ENCODE peak calls at places on chromosomes 16 and 17, in six cellular contexts. Y is colonic mucosa; H is A549; T is HCT116; V is CD4-positive, alpha-beta memory T cell; J is body of pancreas. Z is an unnamed sample.

GRCh38 chr17:74016504-74016903 is 187.0 kb upstream of the RPL38 start:
- DNase-seq in Y (no peak), H (no peak), T (no peak), V (no peak), J (no peak), Z (no peak)

GRCh38 chr16:58501242-58502131 is 1.5 kb downstream of the NDRG4 start:
- DNase-seq in Y (no peak), H (no peak), T (no peak), V (peak; percentile 44), J (peak; percentile 72), Z (peak; percentile 70)

GRCh38 chr17:40343126-40344119 is 21.1 kb downstream of the GJD3 start:
- DNase-seq in Y (peak; percentile 56), H (no peak), T (no peak), V (no peak), J (no peak), Z (no peak)

GRCh38 chr16:74774223-74775139 is at the start of gene FA2H:
- DNase-seq in Y (peak; percentile 91), H (peak; percentile 71), T (peak; percentile 59), V (peak; percentile 66), J (peak; percentile 94), Z (peak; percentile 82)

GRCh38 chr16:1920727-1921155 is 2.5 kb upstream of the HS3ST6 start:
- DNase-seq in Y (no peak), H (peak; percentile 53), T (no peak), V (no peak), J (no peak), Z (no peak)

GRCh38 chr17:38510424-38511125 is 82.3 kb downstream of the ARHGAP23 start:
- DNase-seq in Y (no peak), H (no peak), T (no peak), V (no peak), J (no peak), Z (no peak)

GRCh38 chr16:4908854-4909401 is 28.0 kb downstream of the PPL start:
- DNase-seq in Y (no peak), H (no peak), T (no peak), V (no peak), J (no peak), Z (no peak)

GRCh38 chr17:57294075-57294474 is 37.8 kb downstream of the MSI2 start:
- DNase-seq in Y (no peak), H (no peak), T (no peak), V (no peak), J (no peak), Z (no peak)

GRCh38 chr16:79451196-79451816 is 149.2 kb downstream of the MAF start:
- DNase-seq in Y (no peak), H (no peak), T (no peak), V (no peak), J (no peak), Z (no peak)

GRCh38 chr16:86171329-86171728 is 272.4 kb downstream of the IRF8 start:
- DNase-seq in Y (no peak), H (no peak), T (no peak), V (no peak), J (no peak), Z (no peak)

GRCh38 chr17:4480929-4481898 is 17.5 kb upstream of the SPNS2 start:
- DNase-seq in Y (peak; percentile 90), H (no peak), T (no peak), V (peak; percentile 18), J (no peak), Z (no peak)

GRCh38 chr16:67110136-67110847 is 551 bp downstream of the PHAF1 start:
- DNase-seq in Y (peak; percentile 33), H (no peak), T (no peak), V (no peak), J (no peak), Z (no peak)

GRCh38 chr16:11142951-11143740 is 112.9 kb downstream of the SOCS1 start:
- DNase-seq in Y (no peak), H (no peak), T (no peak), V (no peak), J (no peak), Z (peak; percentile 45)

GRCh38 chr17:79778504-79779087 is 648 bp downstream of the CBX2 start:
- DNase-seq in Y (peak; percentile 64), H (no peak), T (no peak), V (no peak), J (no peak), Z (peak; percentile 48)

GRCh38 chr17:79777844-79778503 is at the start of gene CBX2:
- DNase-seq in Y (peak; percentile 81), H (peak; percentile 75), T (peak; percentile 32), V (peak; percentile 75), J (peak; percentile 82), Z (peak; percentile 84)

GRCh38 chr17:79779088-79779529 is 1.2 kb downstream of the CBX2 start:
- DNase-seq in Y (no peak), H (no peak), T (no peak), V (no peak), J (no peak), Z (no peak)

GRCh38 chr17:79781012-79781665 is 3.2 kb downstream of the CBX2 start:
- DNase-seq in Y (no peak), H (no peak), T (no peak), V (no peak), J (no peak), Z (peak; percentile 42)

DNA sequence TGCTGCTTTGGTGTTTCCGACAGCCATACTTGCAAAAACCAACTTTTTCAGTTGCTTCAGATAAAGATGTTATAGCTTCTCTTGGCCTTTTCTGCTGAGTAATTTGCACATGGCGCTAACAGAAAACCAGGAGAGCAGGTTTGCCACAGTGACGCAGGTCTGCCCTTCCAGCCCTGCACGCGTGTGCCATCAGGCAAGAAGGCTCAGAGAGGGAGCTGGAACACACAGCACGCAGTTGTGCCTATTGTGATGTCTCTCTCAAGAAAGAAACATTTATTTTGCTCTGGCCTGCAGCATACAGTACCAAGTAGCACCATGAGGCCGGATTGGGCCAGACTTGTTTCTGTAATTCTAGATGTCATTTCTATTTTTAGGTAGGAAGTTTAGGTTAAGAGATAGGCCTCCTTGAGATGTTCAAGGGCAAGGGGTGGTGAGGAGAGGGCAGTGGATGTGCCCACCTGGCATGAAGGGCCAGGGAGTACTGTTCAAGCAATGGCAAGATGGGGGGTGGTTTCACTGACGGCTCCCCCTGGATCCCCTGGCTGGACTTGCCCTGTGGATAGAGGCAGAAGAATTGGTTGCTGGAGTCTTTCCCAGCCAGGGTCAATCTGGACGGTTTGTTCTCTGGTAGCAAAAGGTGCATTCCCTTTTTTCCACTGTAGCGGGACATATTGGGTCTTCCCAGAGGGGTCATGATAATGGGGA is 1.9 kb downstream of the CBX2 start:
- DNase-seq in Y (no peak), H (no peak), T (no peak), V (no peak), J (no peak), Z (peak; percentile 9)
- H3K4me3 ChIP-seq in Y (no peak overlapping the region), H (no peak overlapping the region), T (no peak overlapping the region), V (no peak overlapping the region), J (no peak overlapping the region), Z (no peak overlapping the region)

GRCh38 chr17:32491371-32492280 is 4.8 kb downstream of the CDK5R1 start:
- DNase-seq in Y (no peak), H (no peak), T (no peak), V (no peak), J (no peak), Z (no peak)

GRCh38 chr17:32488604-32489180 is 1.9 kb downstream of the CDK5R1 start:
- DNase-seq in Y (no peak), H (no peak), T (no peak), V (no peak), J (no peak), Z (no peak)

GRCh38 chr17:32489320-32490100 is 2.7 kb downstream of the CDK5R1 start:
- DNase-seq in Y (no peak), H (no peak), T (no peak), V (no peak), J (no peak), Z (no peak)

GRCh38 chr17:32488177-32488542 is 1.4 kb downstream of the CDK5R1 start:
- DNase-seq in Y (no peak), H (no peak), T (no peak), V (no peak), J (no peak), Z (no peak)

DNA sequence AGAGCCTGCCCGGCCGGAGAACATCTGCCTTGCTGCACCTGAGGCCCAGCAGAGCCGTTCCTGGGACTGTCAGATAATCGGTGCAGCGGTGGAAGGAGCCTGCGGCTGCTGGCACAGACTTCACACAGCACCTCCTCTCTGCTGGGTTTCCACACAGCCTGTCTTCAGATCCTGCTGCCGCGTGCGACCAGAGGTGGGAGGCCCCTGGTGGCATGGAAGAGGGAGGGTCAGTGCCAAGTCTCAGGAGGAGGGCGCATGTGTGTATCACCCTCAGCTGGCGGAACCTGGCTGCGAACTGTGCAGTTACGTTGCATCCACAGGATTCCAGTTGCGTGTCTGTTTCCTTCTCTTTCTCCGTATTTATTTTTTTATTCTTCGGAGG is 3.3 kb downstream of the CDK5R1 start:
- DNase-seq in Y (no peak), H (no peak), T (no peak), V (no peak), J (no peak), Z (no peak)
- H3K27ac ChIP-seq in Y (no peak overlapping the region), H (no peak overlapping the region), T (no peak overlapping the region), V (peak overlapping the region; percentile 10), J (no peak overlapping the region), Z (no peak overlapping the region)

DNA sequence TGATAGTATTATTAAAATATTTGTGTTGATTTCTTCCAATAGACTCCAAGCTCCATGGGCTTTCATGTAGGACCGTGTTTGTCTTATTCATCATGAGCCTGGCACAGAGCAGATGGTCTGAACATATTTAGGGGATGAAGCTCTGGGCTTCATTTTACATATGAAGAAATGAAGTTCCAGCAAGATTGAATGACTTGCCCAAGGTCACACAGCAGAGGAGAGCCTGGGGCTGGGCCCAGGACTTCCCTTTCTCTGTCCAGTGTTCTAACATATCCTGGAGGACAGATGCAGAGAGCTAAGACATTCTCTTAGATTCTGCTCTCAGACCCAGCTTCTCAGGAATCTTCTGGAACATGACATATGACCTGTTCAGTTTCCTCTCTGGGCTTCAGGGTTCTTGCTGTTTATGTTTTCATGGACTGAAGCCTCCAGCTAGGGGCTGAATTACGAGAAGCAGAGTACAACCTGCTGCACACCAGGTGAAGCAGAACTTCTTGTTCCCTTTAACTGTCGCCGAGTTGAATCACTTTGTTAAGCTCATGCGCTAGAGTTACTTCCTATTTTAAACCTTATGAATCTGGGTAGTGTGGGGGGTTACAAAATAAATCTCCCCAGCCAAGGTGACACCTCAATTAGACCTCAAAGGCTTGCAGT is 53.6 kb downstream of the GPRC5B start:
- DNase-seq in Y (no peak), H (no peak), T (no peak), V (no peak), J (no peak), Z (no peak)
- H3K4me3 ChIP-seq in Y (no peak overlapping the region), H (no peak overlapping the region), T (no peak overlapping the region), V (no peak overlapping the region), J (no peak overlapping the region), Z (no peak overlapping the region)

DNA sequence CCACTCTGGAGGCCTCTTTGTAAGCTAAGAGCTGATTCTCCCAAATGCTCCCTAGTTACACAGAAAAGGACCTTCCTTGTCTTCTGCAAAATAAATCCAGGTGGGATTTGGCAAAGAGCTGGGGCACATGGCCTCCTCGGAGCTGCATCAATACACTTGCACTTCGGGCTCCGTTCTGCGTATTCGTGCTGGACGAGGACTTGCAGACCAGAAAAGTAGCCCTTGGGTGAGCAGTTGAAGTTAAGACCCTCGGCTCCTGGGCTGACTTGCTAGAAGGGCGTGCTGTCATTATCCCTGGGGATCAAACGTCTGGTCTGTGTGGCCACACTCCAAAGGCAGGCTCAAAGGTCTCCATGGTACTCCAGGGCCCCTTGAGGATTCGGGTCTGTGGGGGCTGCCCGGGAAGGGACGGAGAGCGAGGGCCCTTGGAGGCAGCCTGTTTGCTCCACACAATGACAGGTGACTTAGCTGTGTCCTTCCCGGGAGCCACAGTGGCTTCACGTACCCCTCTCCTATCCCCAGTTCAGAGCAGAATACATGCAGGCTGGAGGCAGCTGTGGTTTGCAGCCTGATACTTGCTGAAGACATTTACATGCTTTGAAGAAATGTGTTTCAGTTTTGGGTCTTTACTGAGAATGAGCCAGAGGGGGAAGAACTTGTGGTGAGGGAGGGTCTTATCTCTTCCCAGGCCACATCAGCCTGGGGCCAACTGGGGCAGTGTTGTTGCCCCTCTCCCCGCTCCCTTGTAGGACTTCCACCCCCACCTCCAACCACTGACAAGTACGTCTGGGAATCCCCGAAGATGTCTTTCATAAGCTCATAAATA is 144.4 kb upstream of the RPH3AL start:
- DNase-seq in Y (no peak), H (no peak), T (no peak), V (no peak), J (no peak), Z (no peak)
- H3K27ac ChIP-seq in Y (no peak overlapping the region), H (no peak overlapping the region), T (no peak overlapping the region), V (no peak overlapping the region), J (no peak overlapping the region), Z (no peak overlapping the region)

Z was measured in aorta.